ENCODE peak calls at places on chromosomes 1 and 21, in five cellular contexts. A, C, U, L and Q are unnamed samples.

GRCh38 chr1:221637641-221638041 is 104.2 kb downstream of the DUSP10 start:
- DNase-seq in A (no peak), L (peak; percentile 55), U (no peak), C (peak; percentile 42), Q (no peak)

GRCh38 chr21:21952566-21952965 is 954.4 kb downstream of the NCAM2 start:
- DNase-seq in C (no peak), A (no peak), L (no peak), U (no peak), Q (no peak)

GRCh38 chr1:232432313-232432712 is 197.6 kb downstream of the SIPA1L2 start:
- DNase-seq in C (peak; percentile 11), A (no peak), L (no peak), U (no peak), Q (no peak)

GRCh38 chr1:119080586-119080985 is 59.9 kb downstream of the WARS2 start:
- DNase-seq in C (peak; percentile 87), A (no peak), L (peak; percentile 92), U (no peak), Q (peak; percentile 70)

GRCh38 chr1:93661829-93662474 is 19.7 kb downstream of the BCAR3 start:
- DNase-seq in A (no peak), C (peak; percentile 88), U (no peak), L (peak; percentile 92), Q (no peak)

GRCh38 chr1:78355646-78356045 is 135.1 kb upstream of the PTGFR start:
- DNase-seq in A (no peak), L (peak; percentile 53), U (no peak), C (peak; percentile 44), Q (no peak)

GRCh38 chr1:111878649-111879048 is 110.8 kb downstream of the KCND3 start:
- DNase-seq in U (no peak), C (no peak), L (no peak), A (no peak), Q (no peak)

GRCh38 chr1:47726496-47726855 is 270.7 kb downstream of the TRABD2B start:
- DNase-seq in U (no peak), A (no peak), C (no peak), L (no peak), Q (no peak)

GRCh38 chr1:11067716-11068495 is 8.1 kb upstream of the SRM start:
- DNase-seq in A (peak; percentile 43), U (no peak), L (no peak), C (no peak), Q (no peak)

GRCh38 chr1:181485276-181486097 is 2.2 kb downstream of the CACNA1E start:
- DNase-seq in C (no peak), A (peak; percentile 50), U (no peak), L (peak; percentile 37), Q (no peak)

GRCh38 chr1:204601979-204602653 is 83.4 kb downstream of the LRRN2 start:
- DNase-seq in A (no peak), U (no peak), C (no peak), L (no peak), Q (no peak)

GRCh38 chr1:65164633-65165032 is 16.6 kb downstream of the AK4 start:
- DNase-seq in C (no peak), U (no peak), A (no peak), L (peak; percentile 65), Q (no peak)

GRCh38 chr1:238647877-238648276 is 738.5 kb upstream of the CHRM3 start:
- DNase-seq in U (no peak), A (no peak), C (peak; percentile 98), L (peak; percentile 93), Q (no peak)

GRCh38 chr1:169570172-169570574 is 16.1 kb downstream of the F5 start:
- DNase-seq in U (no peak), C (no peak), L (no peak), A (no peak), Q (no peak)
- H3K27ac ChIP-seq in U (no peak overlapping the region), C (no peak overlapping the region), L (no peak overlapping the region), A (no peak overlapping the region), Q (no peak overlapping the region)

GRCh38 chr1:46179138-46180081 is 3.1 kb upstream of the P3R3URF start:
- DNase-seq in C (peak; percentile 88), L (peak; percentile 92), U (peak; percentile 63), A (peak; percentile 69), Q (peak; percentile 27)

GRCh38 chr1:46176211-46176865 is at the start of gene P3R3URF:
- DNase-seq in L (no peak), A (no peak), U (no peak), C (no peak), Q (no peak)

GRCh38 chr1:46183119-46183842 is 7.0 kb upstream of the P3R3URF start:
- DNase-seq in A (peak; percentile 70), C (peak; percentile 77), L (peak; percentile 99), U (no peak), Q (peak; percentile 96)

GRCh38 chr1:46181343-46182260 is 5.3 kb upstream of the P3R3URF start:
- DNase-seq in L (peak; percentile 35), U (no peak), A (no peak), C (peak; percentile 59), Q (no peak)

DNA sequence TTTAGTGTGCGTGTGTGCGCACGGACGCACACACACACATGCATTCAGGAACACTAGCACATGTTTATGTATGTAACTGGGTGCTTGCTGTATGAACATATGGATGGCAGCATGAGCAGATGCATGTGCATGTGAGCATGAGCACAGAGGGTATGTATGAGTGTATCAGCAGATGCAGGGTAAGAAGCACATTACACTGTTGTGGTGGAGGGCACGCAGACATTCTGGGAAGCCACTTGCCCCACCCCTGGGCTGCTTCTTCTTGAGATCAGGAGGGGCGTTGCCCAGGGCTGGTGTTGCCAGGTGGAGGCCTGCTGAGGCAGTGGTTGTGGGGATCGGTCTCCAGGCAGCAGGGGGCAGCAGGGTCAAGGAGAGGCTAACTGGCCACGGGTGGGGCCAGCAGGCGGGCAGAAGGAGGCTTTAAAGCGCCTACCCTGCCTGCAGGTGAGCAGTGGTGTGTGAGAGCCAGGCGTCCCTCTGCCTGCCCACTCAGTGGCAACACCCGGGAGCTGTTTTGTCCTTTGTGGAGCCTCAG is 3.9 kb upstream of the P3R3URF start:
- DNase-seq in L (no peak), C (no peak), U (no peak), A (peak; percentile 83), Q (no peak)
- H3K27ac ChIP-seq in L (no peak overlapping the region), C (no peak overlapping the region), U (no peak overlapping the region), A (peak overlapping the region; percentile 41), Q (no peak overlapping the region)

GRCh38 chr21:43858806-43859648 is 6.0 kb upstream of the AGPAT3 start:
- DNase-seq in L (no peak), C (no peak), A (no peak), U (no peak), Q (no peak)

GRCh38 chr21:43859747-43860214 is 5.2 kb upstream of the AGPAT3 start:
- DNase-seq in L (no peak), U (no peak), C (no peak), A (no peak), Q (no peak)

GRCh38 chr21:43864313-43864805 is 664 bp upstream of the AGPAT3 start:
- DNase-seq in A (peak; percentile 79), C (peak; percentile 31), L (peak; percentile 66), U (peak; percentile 44), Q (peak; percentile 69)

GRCh38 chr21:43864806-43865470 is at the start of gene AGPAT3:
- DNase-seq in C (no peak), A (no peak), U (peak; percentile 50), L (peak; percentile 51), Q (no peak)

GRCh38 chr21:43861716-43862115 is 3.3 kb upstream of the AGPAT3 start:
- DNase-seq in C (no peak), U (no peak), A (no peak), L (no peak), Q (no peak)
- H3K27ac ChIP-seq in C (no peak overlapping the region), U (no peak overlapping the region), A (no peak overlapping the region), L (no peak overlapping the region), Q (no peak overlapping the region)

GRCh38 chr1:209583408-209583807 is at the start of gene CAMK1G:
- DNase-seq in A (no peak), L (peak; percentile 78), U (no peak), C (peak; percentile 88), Q (no peak)
- H3K27ac ChIP-seq in A (no peak within 1 kb of the TSS), L (no peak within 1 kb of the TSS), U (no peak within 1 kb of the TSS), C (no peak within 1 kb of the TSS), Q (no peak within 1 kb of the TSS)

DNA sequence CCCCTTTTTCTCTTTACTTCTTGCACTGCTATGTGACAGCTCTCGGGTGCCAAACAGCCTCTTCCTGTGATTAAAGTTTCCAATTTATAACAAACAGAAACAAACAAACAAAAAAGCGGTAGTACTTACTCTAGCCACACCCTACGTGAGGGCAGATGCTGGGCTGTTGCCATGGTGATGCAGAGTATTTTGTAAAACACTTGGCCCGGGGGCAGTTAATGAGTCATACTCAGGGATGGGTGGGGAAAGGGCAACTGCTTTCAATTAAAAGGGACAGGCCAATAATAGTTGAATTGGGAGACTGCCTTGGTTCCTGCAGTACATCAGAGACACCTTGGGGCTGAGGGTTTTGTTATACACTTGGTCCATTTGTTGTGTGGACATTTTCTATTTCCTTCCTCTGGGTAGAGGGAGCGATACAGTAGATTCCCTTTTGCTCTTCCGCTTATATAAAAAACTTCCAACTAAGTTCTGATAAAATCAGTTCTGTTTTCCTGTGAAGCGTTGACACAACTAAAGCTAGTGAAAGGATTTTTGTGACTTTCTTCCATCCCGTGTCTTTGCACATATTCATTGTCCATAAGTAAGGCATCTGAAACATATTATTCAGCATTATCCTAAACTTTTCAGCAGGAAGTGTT is 36.5 kb upstream of the THEM4 start:
- DNase-seq in U (peak; percentile 69), L (peak; percentile 99), C (peak; percentile 97), A (peak; percentile 87), Q (peak; percentile 78)
- H3K27ac ChIP-seq in U (peak overlapping the region; percentile 49), L (peak overlapping the region; percentile 93), C (peak overlapping the region; percentile 87), A (peak overlapping the region; percentile 86), Q (peak overlapping the region; percentile 72)